ENCODE peak calls at places on chromosomes 1 and 21, in six cellular contexts. One of them, this sample, is unnamed.

GRCh38 chr1:154404984-154405761 is at the start of gene IL6R:
- DNase-seq in aorta: peak
- DNase-seq in upper lobe of right lung: peak
- DNase-seq in CD8-positive, alpha-beta T cell: peak
- DNase-seq in iris pigment epithelial cell: peak
- DNase-seq in CD8-positive, alpha-beta memory T cell: peak
- DNase-seq in this sample: peak

GRCh38 chr1:154534263-154534844 is 24.1 kb downstream of the UBE2Q1 start:
- DNase-seq in iris pigment epithelial cell: no peak
- DNase-seq in CD8-positive, alpha-beta T cell: no peak
- DNase-seq in upper lobe of right lung: no peak
- DNase-seq in CD8-positive, alpha-beta memory T cell: no peak
- DNase-seq in aorta: no peak
- DNase-seq in this sample: no peak

GRCh38 chr1:236167578-236167977 is 25.2 kb downstream of the GPR137B start:
- DNase-seq in aorta: no peak
- DNase-seq in CD8-positive, alpha-beta memory T cell: no peak
- DNase-seq in iris pigment epithelial cell: no peak
- DNase-seq in CD8-positive, alpha-beta T cell: no peak
- DNase-seq in upper lobe of right lung: peak
- DNase-seq in this sample: no peak

GRCh38 chr1:226632922-226633351 is 84.4 kb downstream of the STUM start:
- DNase-seq in iris pigment epithelial cell: no peak
- DNase-seq in upper lobe of right lung: peak
- DNase-seq in aorta: no peak
- DNase-seq in CD8-positive, alpha-beta memory T cell: no peak
- DNase-seq in CD8-positive, alpha-beta T cell: no peak
- DNase-seq in this sample: no peak

GRCh38 chr21:35904995-35905972 is 155.0 kb downstream of the SETD4 start:
- DNase-seq in aorta: peak
- DNase-seq in iris pigment epithelial cell: peak
- DNase-seq in CD8-positive, alpha-beta memory T cell: no peak
- DNase-seq in upper lobe of right lung: peak
- DNase-seq in CD8-positive, alpha-beta T cell: no peak
- DNase-seq in this sample: no peak

GRCh38 chr1:12229835-12230548 is at the start of gene VPS13D:
- DNase-seq in iris pigment epithelial cell: peak
- DNase-seq in upper lobe of right lung: peak
- DNase-seq in aorta: peak
- DNase-seq in CD8-positive, alpha-beta T cell: peak
- DNase-seq in CD8-positive, alpha-beta memory T cell: peak
- DNase-seq in this sample: peak

GRCh38 chr1:153395136-153395685 is 4.3 kb upstream of the S100A8 start:
- DNase-seq in upper lobe of right lung: no peak
- DNase-seq in iris pigment epithelial cell: no peak
- DNase-seq in CD8-positive, alpha-beta memory T cell: no peak
- DNase-seq in CD8-positive, alpha-beta T cell: no peak
- DNase-seq in aorta: no peak
- DNase-seq in this sample: no peak

GRCh38 chr1:6466023-6466422 is at the start of gene TNFRSF25:
- DNase-seq in upper lobe of right lung: no peak
- DNase-seq in iris pigment epithelial cell: no peak
- DNase-seq in aorta: no peak
- DNase-seq in CD8-positive, alpha-beta T cell: peak
- DNase-seq in CD8-positive, alpha-beta memory T cell: peak
- DNase-seq in this sample: peak

GRCh38 chr1:175045097-175045496 is 21.9 kb upstream of the MRPS14 start:
- DNase-seq in aorta: no peak
- DNase-seq in iris pigment epithelial cell: no peak
- DNase-seq in CD8-positive, alpha-beta T cell: no peak
- DNase-seq in upper lobe of right lung: no peak
- DNase-seq in CD8-positive, alpha-beta memory T cell: no peak
- DNase-seq in this sample: no peak

GRCh38 chr1:1213919-1214599 is at the start of gene TNFRSF4:
- DNase-seq in aorta: no peak
- DNase-seq in iris pigment epithelial cell: no peak
- DNase-seq in CD8-positive, alpha-beta memory T cell: no peak
- DNase-seq in upper lobe of right lung: no peak
- DNase-seq in CD8-positive, alpha-beta T cell: no peak
- DNase-seq in this sample: no peak

GRCh38 chr1:116191294-116191693 is 80.1 kb downstream of the MAB21L3 start:
- DNase-seq in aorta: no peak
- DNase-seq in CD8-positive, alpha-beta memory T cell: no peak
- DNase-seq in iris pigment epithelial cell: no peak
- DNase-seq in upper lobe of right lung: no peak
- DNase-seq in CD8-positive, alpha-beta T cell: no peak
- DNase-seq in this sample: no peak

GRCh38 chr1:233406994-233407631 is 79.6 kb downstream of the MAP3K21 start:
- DNase-seq in CD8-positive, alpha-beta memory T cell: no peak
- DNase-seq in aorta: no peak
- DNase-seq in CD8-positive, alpha-beta T cell: no peak
- DNase-seq in iris pigment epithelial cell: no peak
- DNase-seq in upper lobe of right lung: no peak
- DNase-seq in this sample: no peak

GRCh38 chr1:148367596-148367995 is 115.5 kb downstream of the PPIAL4G start:
- DNase-seq in iris pigment epithelial cell: no peak
- DNase-seq in CD8-positive, alpha-beta memory T cell: no peak
- DNase-seq in CD8-positive, alpha-beta T cell: no peak
- DNase-seq in aorta: no peak
- DNase-seq in upper lobe of right lung: no peak
- DNase-seq in this sample: no peak

GRCh38 chr1:212179394-212180076 is 105.7 kb upstream of the PPP2R5A start:
- DNase-seq in upper lobe of right lung: no peak
- DNase-seq in CD8-positive, alpha-beta T cell: no peak
- DNase-seq in aorta: no peak
- DNase-seq in CD8-positive, alpha-beta memory T cell: no peak
- DNase-seq in iris pigment epithelial cell: peak
- DNase-seq in this sample: no peak

GRCh38 chr1:23108918-23109533 is 59.6 kb downstream of the LUZP1 start:
- DNase-seq in CD8-positive, alpha-beta T cell: no peak
- DNase-seq in aorta: no peak
- DNase-seq in CD8-positive, alpha-beta memory T cell: no peak
- DNase-seq in upper lobe of right lung: no peak
- DNase-seq in iris pigment epithelial cell: no peak
- DNase-seq in this sample: no peak

GRCh38 chr1:156948708-156949107 is 28.3 kb downstream of the LRRC71 start:
- DNase-seq in iris pigment epithelial cell: no peak
- DNase-seq in aorta: no peak
- DNase-seq in CD8-positive, alpha-beta memory T cell: no peak
- DNase-seq in CD8-positive, alpha-beta T cell: no peak
- DNase-seq in upper lobe of right lung: no peak
- DNase-seq in this sample: no peak

GRCh38 chr1:62391369-62391971 is 45.4 kb upstream of the USP1 start:
- DNase-seq in iris pigment epithelial cell: peak
- DNase-seq in CD8-positive, alpha-beta memory T cell: no peak
- DNase-seq in CD8-positive, alpha-beta T cell: no peak
- DNase-seq in upper lobe of right lung: no peak
- DNase-seq in aorta: no peak
- DNase-seq in this sample: no peak

GRCh38 chr21:41133896-41134522 is 34.0 kb upstream of the BACE2 start:
- DNase-seq in CD8-positive, alpha-beta T cell: no peak
- DNase-seq in aorta: no peak
- DNase-seq in iris pigment epithelial cell: peak
- DNase-seq in upper lobe of right lung: no peak
- DNase-seq in CD8-positive, alpha-beta memory T cell: no peak
- DNase-seq in this sample: no peak

GRCh38 chr1:29825941-29826415 is 589.7 kb downstream of the PTPRU start:
- DNase-seq in aorta: no peak
- DNase-seq in CD8-positive, alpha-beta T cell: no peak
- DNase-seq in CD8-positive, alpha-beta memory T cell: no peak
- DNase-seq in upper lobe of right lung: no peak
- DNase-seq in iris pigment epithelial cell: no peak
- DNase-seq in this sample: no peak

GRCh38 chr1:105914403-105914802 is 1142.1 kb upstream of the PRMT6 start:
- DNase-seq in aorta: no peak
- DNase-seq in upper lobe of right lung: no peak
- DNase-seq in CD8-positive, alpha-beta memory T cell: no peak
- DNase-seq in CD8-positive, alpha-beta T cell: no peak
- DNase-seq in iris pigment epithelial cell: no peak
- DNase-seq in this sample: no peak

GRCh38 chr1:198845851-198846250 is 207.0 kb downstream of the PTPRC start:
- DNase-seq in CD8-positive, alpha-beta T cell: no peak
- DNase-seq in upper lobe of right lung: no peak
- DNase-seq in aorta: no peak
- DNase-seq in iris pigment epithelial cell: peak
- DNase-seq in CD8-positive, alpha-beta memory T cell: no peak
- DNase-seq in this sample: no peak

GRCh38 chr1:7373251-7373650 is 397.8 kb upstream of the VAMP3 start:
- DNase-seq in CD8-positive, alpha-beta T cell: no peak
- DNase-seq in CD8-positive, alpha-beta memory T cell: no peak
- DNase-seq in aorta: no peak
- DNase-seq in iris pigment epithelial cell: no peak
- DNase-seq in upper lobe of right lung: peak
- DNase-seq in this sample: no peak

GRCh38 chr1:203621559-203622130 is 5.0 kb upstream of the ATP2B4 start:
- DNase-seq in iris pigment epithelial cell: no peak
- DNase-seq in CD8-positive, alpha-beta memory T cell: no peak
- DNase-seq in CD8-positive, alpha-beta T cell: no peak
- DNase-seq in aorta: no peak
- DNase-seq in upper lobe of right lung: no peak
- DNase-seq in this sample: no peak

GRCh38 chr1:175367039-175367758 is 174.6 kb upstream of the KIAA0040 start:
- DNase-seq in CD8-positive, alpha-beta T cell: no peak
- DNase-seq in aorta: no peak
- DNase-seq in upper lobe of right lung: no peak
- DNase-seq in iris pigment epithelial cell: no peak
- DNase-seq in CD8-positive, alpha-beta memory T cell: no peak
- DNase-seq in this sample: no peak

GRCh38 chr1:27299385-27300252 is 22.3 kb upstream of the TMEM222 start:
- DNase-seq in CD8-positive, alpha-beta memory T cell: no peak
- DNase-seq in iris pigment epithelial cell: peak
- DNase-seq in upper lobe of right lung: no peak
- DNase-seq in aorta: peak
- DNase-seq in CD8-positive, alpha-beta T cell: no peak
- DNase-seq in this sample: no peak

GRCh38 chr1:59833022-59833421 is 18.3 kb downstream of the HOOK1 start:
- DNase-seq in iris pigment epithelial cell: no peak
- DNase-seq in CD8-positive, alpha-beta memory T cell: no peak
- DNase-seq in upper lobe of right lung: no peak
- DNase-seq in CD8-positive, alpha-beta T cell: no peak
- DNase-seq in aorta: no peak
- DNase-seq in this sample: no peak

GRCh38 chr21:16590186-16590585 is 860.4 kb downstream of the USP25 start:
- DNase-seq in iris pigment epithelial cell: no peak
- DNase-seq in upper lobe of right lung: no peak
- DNase-seq in CD8-positive, alpha-beta T cell: no peak
- DNase-seq in aorta: no peak
- DNase-seq in CD8-positive, alpha-beta memory T cell: no peak
- DNase-seq in this sample: no peak

GRCh38 chr1:159791461-159791860 is 10.7 kb downstream of the DUSP23 start:
- DNase-seq in iris pigment epithelial cell: no peak
- DNase-seq in aorta: no peak
- DNase-seq in CD8-positive, alpha-beta memory T cell: no peak
- DNase-seq in CD8-positive, alpha-beta T cell: no peak
- DNase-seq in upper lobe of right lung: no peak
- DNase-seq in this sample: no peak

GRCh38 chr1:84096121-84096635 is 47.9 kb upstream of the PRKACB start:
- DNase-seq in aorta: no peak
- DNase-seq in CD8-positive, alpha-beta memory T cell: no peak
- DNase-seq in upper lobe of right lung: no peak
- DNase-seq in CD8-positive, alpha-beta T cell: no peak
- DNase-seq in iris pigment epithelial cell: peak
- DNase-seq in this sample: no peak

GRCh38 chr1:44631647-44632510 is 42.4 kb downstream of the TMEM53 start:
- DNase-seq in CD8-positive, alpha-beta memory T cell: peak
- DNase-seq in upper lobe of right lung: peak
- DNase-seq in CD8-positive, alpha-beta T cell: peak
- DNase-seq in iris pigment epithelial cell: peak
- DNase-seq in aorta: peak
- DNase-seq in this sample: peak

GRCh38 chr1:42551150-42551549 is 88.1 kb downstream of the CCDC30 start:
- DNase-seq in aorta: no peak
- DNase-seq in CD8-positive, alpha-beta T cell: no peak
- DNase-seq in iris pigment epithelial cell: no peak
- DNase-seq in CD8-positive, alpha-beta memory T cell: no peak
- DNase-seq in upper lobe of right lung: no peak
- DNase-seq in this sample: no peak

GRCh38 chr1:151478140-151478812 is 19.0 kb upstream of the POGZ start:
- DNase-seq in aorta: no peak
- DNase-seq in iris pigment epithelial cell: no peak
- DNase-seq in CD8-positive, alpha-beta T cell: no peak
- DNase-seq in upper lobe of right lung: no peak
- DNase-seq in CD8-positive, alpha-beta memory T cell: no peak
- DNase-seq in this sample: no peak

GRCh38 chr1:109617291-109617801 is 2.1 kb downstream of the GNAT2 start:
- DNase-seq in aorta: no peak
- DNase-seq in iris pigment epithelial cell: peak
- DNase-seq in CD8-positive, alpha-beta T cell: no peak
- DNase-seq in upper lobe of right lung: no peak
- DNase-seq in CD8-positive, alpha-beta memory T cell: no peak
- DNase-seq in this sample: no peak

GRCh38 chr1:197140123-197140522 is 6.3 kb downstream of the ASPM start:
- DNase-seq in upper lobe of right lung: no peak
- DNase-seq in CD8-positive, alpha-beta T cell: no peak
- DNase-seq in iris pigment epithelial cell: peak
- DNase-seq in CD8-positive, alpha-beta memory T cell: no peak
- DNase-seq in aorta: no peak
- DNase-seq in this sample: no peak

GRCh38 chr1:156123356-156124196 is 9.1 kb downstream of the LMNA start:
- DNase-seq in CD8-positive, alpha-beta memory T cell: peak
- DNase-seq in upper lobe of right lung: peak
- DNase-seq in aorta: peak
- DNase-seq in CD8-positive, alpha-beta T cell: peak
- DNase-seq in iris pigment epithelial cell: peak
- DNase-seq in this sample: peak

GRCh38 chr1:63847308-63847910 is 73.6 kb downstream of the ROR1 start:
- DNase-seq in upper lobe of right lung: no peak
- DNase-seq in aorta: no peak
- DNase-seq in CD8-positive, alpha-beta memory T cell: no peak
- DNase-seq in CD8-positive, alpha-beta T cell: no peak
- DNase-seq in iris pigment epithelial cell: no peak
- DNase-seq in this sample: no peak